ENCODE peak calls at places on chromosomes 7 and 10, in five cellular contexts. One of them, this sample, is unnamed.

GRCh38 chr10:50594012-50594411 is 29.7 kb downstream of the SGMS1 start:
- DNase-seq in IMR-90: peak
- DNase-seq in tibial nerve: no peak
- DNase-seq in PC-9: no peak
- DNase-seq in left ventricle myocardium inferior: no peak
- DNase-seq in this sample: no peak

GRCh38 chr10:58435297-58435696 is 50.1 kb downstream of the TFAM start:
- DNase-seq in left ventricle myocardium inferior: peak
- DNase-seq in PC-9: peak
- DNase-seq in IMR-90: peak
- DNase-seq in tibial nerve: peak
- DNase-seq in this sample: no peak

GRCh38 chr10:87767253-87767652 is 50.8 kb downstream of the ATAD1 start:
- DNase-seq in left ventricle myocardium inferior: no peak
- DNase-seq in tibial nerve: no peak
- DNase-seq in IMR-90: peak
- DNase-seq in PC-9: no peak
- DNase-seq in this sample: no peak

GRCh38 chr7:128849156-128849515 is 13.5 kb upstream of the ATP6V1F start:
- DNase-seq in IMR-90: no peak
- DNase-seq in PC-9: no peak
- DNase-seq in left ventricle myocardium inferior: no peak
- DNase-seq in tibial nerve: no peak
- DNase-seq in this sample: no peak

GRCh38 chr7:95476904-95477594 is 8.7 kb upstream of the ASB4 start:
- DNase-seq in PC-9: peak
- DNase-seq in IMR-90: peak
- DNase-seq in left ventricle myocardium inferior: peak
- DNase-seq in tibial nerve: peak
- DNase-seq in this sample: no peak

GRCh38 chr10:93485690-93486089 is 3.6 kb upstream of the MYOF start:
- DNase-seq in left ventricle myocardium inferior: no peak
- DNase-seq in IMR-90: no peak
- DNase-seq in PC-9: no peak
- DNase-seq in tibial nerve: no peak
- DNase-seq in this sample: no peak

GRCh38 chr7:113120647-113121046 is 2.3 kb upstream of the SMIM30 start:
- DNase-seq in tibial nerve: no peak
- DNase-seq in PC-9: no peak
- DNase-seq in IMR-90: no peak
- DNase-seq in left ventricle myocardium inferior: no peak
- DNase-seq in this sample: no peak

GRCh38 chr10:76202777-76203176 is 771.4 kb downstream of the LRMDA start:
- DNase-seq in tibial nerve: no peak
- DNase-seq in IMR-90: peak
- DNase-seq in PC-9: no peak
- DNase-seq in left ventricle myocardium inferior: no peak
- DNase-seq in this sample: no peak

GRCh38 chr10:129945941-129946760 is 17.9 kb downstream of the EBF3 start:
- DNase-seq in PC-9: no peak
- DNase-seq in tibial nerve: no peak
- DNase-seq in left ventricle myocardium inferior: peak
- DNase-seq in IMR-90: peak
- DNase-seq in this sample: peak

GRCh38 chr7:74059681-74060588 is 23.7 kb upstream of the LIMK1 start:
- DNase-seq in tibial nerve: no peak
- DNase-seq in PC-9: peak
- DNase-seq in IMR-90: no peak
- DNase-seq in left ventricle myocardium inferior: no peak
- DNase-seq in this sample: peak

GRCh38 chr7:139023076-139023475 is 12.8 kb downstream of the ZC3HAV1L start:
- DNase-seq in PC-9: no peak
- DNase-seq in left ventricle myocardium inferior: no peak
- DNase-seq in tibial nerve: no peak
- DNase-seq in IMR-90: no peak
- DNase-seq in this sample: no peak

GRCh38 chr7:21543528-21544302 is 876 bp downstream of the DNAH11 start:
- DNase-seq in PC-9: no peak
- DNase-seq in IMR-90: no peak
- DNase-seq in left ventricle myocardium inferior: no peak
- DNase-seq in tibial nerve: no peak
- DNase-seq in this sample: no peak

GRCh38 chr7:90710466-90710850 is 114.3 kb downstream of the CDK14 start:
- DNase-seq in PC-9: no peak
- DNase-seq in tibial nerve: no peak
- DNase-seq in IMR-90: no peak
- DNase-seq in left ventricle myocardium inferior: no peak
- DNase-seq in this sample: no peak

GRCh38 chr7:131581241-131582157 is 25.1 kb upstream of the PODXL start:
- DNase-seq in left ventricle myocardium inferior: peak
- DNase-seq in PC-9: no peak
- DNase-seq in IMR-90: no peak
- DNase-seq in tibial nerve: no peak
- DNase-seq in this sample: peak

GRCh38 chr10:57222603-57223002 is 861.5 kb upstream of the ZWINT start:
- DNase-seq in IMR-90: no peak
- DNase-seq in left ventricle myocardium inferior: no peak
- DNase-seq in tibial nerve: no peak
- DNase-seq in PC-9: no peak
- DNase-seq in this sample: no peak

GRCh38 chr7:99990417-99990816 is 14.6 kb upstream of the AZGP1 start:
- DNase-seq in IMR-90: no peak
- DNase-seq in tibial nerve: no peak
- DNase-seq in PC-9: no peak
- DNase-seq in left ventricle myocardium inferior: no peak
- DNase-seq in this sample: no peak

GRCh38 chr10:71756441-71757191 is 16.7 kb downstream of the VSIR start:
- DNase-seq in left ventricle myocardium inferior: no peak
- DNase-seq in tibial nerve: no peak
- DNase-seq in IMR-90: no peak
- DNase-seq in PC-9: no peak
- DNase-seq in this sample: peak

GRCh38 chr7:27689045-27689877 is 26.6 kb upstream of the HIBADH start:
- DNase-seq in left ventricle myocardium inferior: no peak
- DNase-seq in PC-9: peak
- DNase-seq in tibial nerve: no peak
- DNase-seq in IMR-90: peak
- DNase-seq in this sample: no peak

GRCh38 chr7:24836084-24836483 is 78.8 kb upstream of the GSDME start:
- DNase-seq in IMR-90: no peak
- DNase-seq in left ventricle myocardium inferior: no peak
- DNase-seq in PC-9: no peak
- DNase-seq in tibial nerve: no peak
- DNase-seq in this sample: no peak

GRCh38 chr10:5354068-5354467 is 10.7 kb upstream of the UCN3 start:
- DNase-seq in PC-9: no peak
- DNase-seq in IMR-90: no peak
- DNase-seq in tibial nerve: no peak
- DNase-seq in left ventricle myocardium inferior: no peak
- DNase-seq in this sample: no peak

GRCh38 chr10:45379891-45380540 is 6.0 kb downstream of the ALOX5 start:
- DNase-seq in tibial nerve: no peak
- DNase-seq in IMR-90: no peak
- DNase-seq in left ventricle myocardium inferior: peak
- DNase-seq in PC-9: no peak
- DNase-seq in this sample: peak

GRCh38 chr7:55657654-55658053 is 85.4 kb upstream of the VOPP1 start:
- DNase-seq in IMR-90: no peak
- DNase-seq in left ventricle myocardium inferior: no peak
- DNase-seq in PC-9: no peak
- DNase-seq in tibial nerve: no peak
- DNase-seq in this sample: no peak

GRCh38 chr10:86961481-86962091 is 3.2 kb downstream of the SNCG start:
- DNase-seq in left ventricle myocardium inferior: no peak
- DNase-seq in IMR-90: peak
- DNase-seq in tibial nerve: no peak
- DNase-seq in PC-9: no peak
- DNase-seq in this sample: no peak

DNA sequence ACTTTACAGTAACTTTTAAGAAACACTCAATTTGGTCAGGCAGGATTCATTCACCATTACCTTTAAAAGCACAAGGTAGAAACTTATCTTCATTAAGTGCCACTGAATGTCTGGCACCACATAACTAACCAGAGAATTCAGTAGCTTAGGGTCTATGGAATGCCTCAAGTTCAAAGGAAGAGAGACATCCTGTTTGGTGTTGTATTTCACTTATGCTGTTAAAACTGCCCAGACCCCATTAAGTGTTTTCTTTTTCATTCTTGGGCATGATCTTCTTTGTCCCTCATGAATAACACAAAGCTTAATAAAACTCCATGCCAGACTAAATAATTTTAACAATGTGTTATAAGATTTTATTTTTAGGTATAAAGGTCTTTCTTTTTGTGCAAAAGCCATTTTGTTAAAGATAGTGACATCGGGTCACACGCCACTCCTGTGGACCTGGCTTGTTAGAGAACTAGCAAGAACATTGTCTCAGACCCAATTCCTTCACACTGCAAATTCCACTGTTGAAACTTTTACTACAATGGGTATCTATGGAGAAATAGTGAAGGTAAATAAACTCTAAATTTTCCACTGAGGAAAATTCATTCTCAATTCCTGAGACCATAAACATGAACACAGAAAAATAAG is 221.0 kb downstream of the TWIST1 start:
- DNase-seq in IMR-90: peak
- DNase-seq in tibial nerve: no peak
- DNase-seq in PC-9: no peak
- DNase-seq in left ventricle myocardium inferior: no peak
- DNase-seq in this sample: no peak
- TF ChIP-seq CTCF in IMR-90: no peak
- TF ChIP-seq CTCF in tibial nerve: no peak
- TF ChIP-seq CTCF in PC-9: no peak
- TF ChIP-seq CTCF in left ventricle myocardium inferior: no peak
- TF ChIP-seq CTCF in this sample: no peak

DNA sequence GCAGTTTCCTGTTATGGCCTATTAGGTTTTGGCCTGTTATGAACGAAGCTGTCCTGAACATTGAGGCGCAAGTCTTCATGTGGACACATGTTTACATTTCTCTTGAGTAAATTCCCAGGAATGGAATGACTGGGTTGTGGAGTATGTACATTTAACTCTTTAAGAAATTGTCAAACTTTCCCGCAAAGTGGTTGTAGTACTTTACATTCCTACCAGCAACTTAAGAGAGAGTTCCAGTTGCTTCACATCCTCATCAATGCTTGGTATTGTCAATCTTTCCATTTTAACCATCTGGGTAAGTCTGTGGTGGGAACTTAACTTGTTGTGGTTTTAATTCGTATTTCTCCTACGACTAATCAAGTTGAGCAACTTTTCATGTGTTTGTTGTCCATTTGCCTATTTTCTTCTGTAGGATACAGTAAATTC is 73.7 kb downstream of the FAM241B start:
- DNase-seq in tibial nerve: no peak
- DNase-seq in left ventricle myocardium inferior: no peak
- DNase-seq in IMR-90: peak
- DNase-seq in PC-9: no peak
- DNase-seq in this sample: no peak
- TF ChIP-seq CTCF in tibial nerve: no peak
- TF ChIP-seq CTCF in left ventricle myocardium inferior: no peak
- TF ChIP-seq CTCF in IMR-90: peak
- TF ChIP-seq CTCF in PC-9: no peak
- TF ChIP-seq CTCF in this sample: no peak

DNA sequence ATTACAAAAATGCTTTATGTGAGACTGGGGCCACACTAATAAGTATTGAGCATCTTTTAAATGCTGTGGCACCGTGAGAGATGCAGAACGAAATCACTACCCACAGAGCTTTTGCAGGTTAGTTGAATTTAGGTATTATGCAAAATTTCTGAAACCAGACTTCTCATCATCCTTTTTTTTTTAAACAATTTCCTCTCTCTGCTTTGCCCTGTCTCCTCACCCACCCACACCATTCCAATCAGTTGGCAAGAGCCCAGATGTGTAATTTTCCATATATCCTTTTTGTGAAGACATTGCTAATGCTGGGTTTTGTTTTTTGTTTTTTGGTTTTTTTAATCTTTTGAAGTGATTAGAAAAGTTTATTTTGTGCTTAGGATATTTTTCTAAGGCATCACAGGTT is 1.1 kb downstream of the YAE1 start:
- DNase-seq in PC-9: no peak
- DNase-seq in IMR-90: peak
- DNase-seq in tibial nerve: no peak
- DNase-seq in left ventricle myocardium inferior: no peak
- DNase-seq in this sample: no peak
- TF ChIP-seq CTCF in PC-9: no peak
- TF ChIP-seq CTCF in IMR-90: no peak
- TF ChIP-seq CTCF in tibial nerve: no peak
- TF ChIP-seq CTCF in left ventricle myocardium inferior: no peak
- TF ChIP-seq CTCF in this sample: no peak

GRCh38 chr7:92425311-92425947 is 21.9 kb upstream of the GATAD1 start:
- DNase-seq in PC-9: peak
- DNase-seq in IMR-90: no peak
- DNase-seq in tibial nerve: no peak
- DNase-seq in left ventricle myocardium inferior: no peak
- DNase-seq in this sample: no peak
- TF ChIP-seq CTCF in PC-9: no peak
- TF ChIP-seq CTCF in IMR-90: no peak
- TF ChIP-seq CTCF in tibial nerve: no peak
- TF ChIP-seq CTCF in left ventricle myocardium inferior: no peak
- TF ChIP-seq CTCF in this sample: no peak

DNA sequence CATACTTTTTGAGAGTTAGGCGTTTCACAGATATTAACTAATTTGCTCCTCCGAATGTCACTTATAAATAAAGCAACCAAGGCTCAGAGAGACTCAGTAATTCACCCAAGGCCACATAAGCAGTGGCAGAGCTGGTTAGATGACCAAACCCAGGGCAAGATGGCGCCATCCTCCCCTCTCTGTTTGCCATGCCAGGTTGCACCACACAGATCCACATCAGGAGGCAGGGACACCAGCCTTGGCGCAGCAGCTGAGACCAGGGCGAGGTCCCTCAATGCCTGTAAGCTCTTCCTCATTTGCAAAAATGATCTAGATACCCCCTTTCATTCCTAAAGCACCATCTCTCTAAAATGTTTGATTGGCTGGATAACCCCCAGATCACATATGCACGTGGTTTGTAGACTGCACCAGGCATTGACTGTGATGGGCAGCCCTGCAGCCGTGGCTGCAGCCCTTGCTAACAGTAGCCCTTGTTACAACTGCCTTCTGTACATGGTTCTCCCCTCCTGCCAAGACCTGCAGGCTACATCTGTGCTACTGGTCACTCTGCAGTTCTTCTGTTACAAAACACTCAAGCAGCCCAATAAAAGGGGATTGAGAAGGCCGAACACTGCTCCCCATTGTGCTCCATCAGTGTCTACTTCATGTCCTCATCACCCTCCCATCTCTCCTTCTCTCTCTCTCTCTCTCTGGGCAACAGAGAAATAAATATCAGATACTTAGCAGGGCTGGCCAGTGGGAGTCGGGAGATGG is 298.6 kb downstream of the PRPF18 start:
- DNase-seq in left ventricle myocardium inferior: no peak
- DNase-seq in tibial nerve: no peak
- DNase-seq in IMR-90: no peak
- DNase-seq in PC-9: no peak
- DNase-seq in this sample: no peak
- TF ChIP-seq CTCF in left ventricle myocardium inferior: no peak
- TF ChIP-seq CTCF in tibial nerve: no peak
- TF ChIP-seq CTCF in IMR-90: no peak
- TF ChIP-seq CTCF in PC-9: no peak
- TF ChIP-seq CTCF in this sample: no peak

GRCh38 chr10:49133706-49134248 is at the start of gene FAM170B:
- DNase-seq in tibial nerve: no peak
- DNase-seq in left ventricle myocardium inferior: no peak
- DNase-seq in IMR-90: no peak
- DNase-seq in PC-9: no peak
- DNase-seq in this sample: no peak
- TF ChIP-seq CTCF in tibial nerve: no peak
- TF ChIP-seq CTCF in left ventricle myocardium inferior: no peak
- TF ChIP-seq CTCF in IMR-90: no peak
- TF ChIP-seq CTCF in PC-9: no peak
- TF ChIP-seq CTCF in this sample: no peak